ENCODE peak calls at places on chromosome 10, in six cellular contexts. L is stimulated activated CD4-positive, alpha-beta T cell treated with anti-CD3 and anti-CD28 coated beads, TNF-alpha, amount 100 ng/mL, for 1 hour; Q is activated T-helper 1 cell treated with Interleukin-2 at 50 U/mL for 16 hours; O is activated CD4-positive, alpha-beta T cell treated with anti-CD3 and anti-CD28 coated beads for 48 hours; T is fibroblast of mammary gland; E is NCI-H1092. P is an unnamed sample.

GRCh38 chr10:87860156-87860795 is 3.1 kb downstream of the KLLN start:
- DNase-seq in L (no peak), Q (peak), O (peak), T (peak), E (no peak), P (no peak)

GRCh38 chr10:132997517-132998265 is 55.3 kb upstream of the CFAP46 start:
- DNase-seq in L (no peak), Q (no peak), O (no peak), T (no peak), E (no peak), P (no peak)

GRCh38 chr10:59096631-59097030 is 79.8 kb upstream of the PHYHIPL start:
- DNase-seq in L (no peak), Q (no peak), O (no peak), T (no peak), E (no peak), P (no peak)

GRCh38 chr10:101879456-101880189 is 36.0 kb upstream of the KCNIP2 start:
- DNase-seq in L (no peak), Q (no peak), O (no peak), T (peak), E (no peak), P (no peak)

GRCh38 chr10:87771871-87772500 is 46.0 kb downstream of the ATAD1 start:
- DNase-seq in L (no peak), Q (no peak), O (no peak), T (peak), E (peak), P (no peak)

GRCh38 chr10:70797840-70798239 is 12.7 kb upstream of the TBATA start:
- DNase-seq in L (no peak), Q (no peak), O (no peak), T (no peak), E (no peak), P (no peak)

GRCh38 chr10:84665211-84665610 is 336.8 kb downstream of the CCSER2 start:
- DNase-seq in L (no peak), Q (no peak), O (no peak), T (no peak), E (no peak), P (no peak)

GRCh38 chr10:5488272-5489161 is 10.9 kb downstream of the CALML5 start:
- DNase-seq in L (no peak), Q (no peak), O (no peak), T (no peak), E (no peak), P (no peak)

GRCh38 chr10:125023269-125023668 is 81.3 kb downstream of the ZRANB1 start:
- DNase-seq in L (no peak), Q (no peak), O (no peak), T (no peak), E (peak), P (no peak)

GRCh38 chr10:118721005-118721876 is 33.5 kb downstream of the CACUL1 start:
- DNase-seq in L (peak), Q (no peak), O (peak), T (peak), E (peak), P (peak)

GRCh38 chr10:89224697-89225443 is 17.8 kb upstream of the CH25H start:
- DNase-seq in L (no peak), Q (no peak), O (no peak), T (no peak), E (no peak), P (no peak)

GRCh38 chr10:16597656-16598055 is 76.0 kb upstream of the C1QL3 start:
- DNase-seq in L (no peak), Q (no peak), O (no peak), T (peak), E (no peak), P (no peak)

GRCh38 chr10:113438660-113439059 is 114.2 kb upstream of the HABP2 start:
- DNase-seq in L (no peak), Q (no peak), O (no peak), T (peak), E (no peak), P (no peak)

P was measured in activated CD4-positive, CD25-positive, alpha-beta regulatory T cell treated with anti-CD3 and anti-CD28 coated beads, Interleukin-2, amount 50 U/mL, for 16 hours.